ENCODE peak calls at places on chromosomes 2 and 18, in nine cellular contexts. D is body of pancreas, B is lower lobe of right lung, N is OCI-LY7, R is heart left ventricle, O is pancreas, E is mammary epithelial cell, I is HCT116, V is gastrocnemius medialis. P is an unnamed sample. For H3K4me1, the result is how much of the 10 kb centered on the place peaks cover.

GRCh38 chr2:232523682-232524597 is 2.0 kb upstream of the CHRND start:
- DNase-seq in D (no peak), B (no peak), N (peak), R (peak), O (no peak), E (peak), I (no peak), V (peak), P (no peak)

GRCh38 chr18:79395761-79396404 is at the start of gene NFATC1:
- DNase-seq in D (peak), B (peak), N (peak), R (peak), O (peak), E (peak), I (no peak), V (peak), P (no peak)

GRCh38 chr2:65554765-65555561 is 122.6 kb upstream of the SPRED2 start:
- DNase-seq in D (no peak), B (no peak), N (peak), R (no peak), O (no peak), E (peak), I (no peak), V (no peak), P (no peak)

GRCh38 chr2:57296795-57297517 is 749.6 kb upstream of the VRK2 start:
- DNase-seq in D (no peak), B (no peak), N (no peak), R (no peak), O (no peak), E (peak), I (no peak), V (no peak), P (no peak)

GRCh38 chr2:199973703-199974102 is 18.3 kb downstream of the MAIP1 start:
- DNase-seq in D (no peak), B (no peak), N (no peak), R (no peak), O (no peak), E (no peak), I (peak), V (no peak), P (no peak)

GRCh38 chr2:158378926-158379325 is 77.6 kb downstream of the CCDC148 start:
- DNase-seq in D (no peak), B (no peak), N (no peak), R (no peak), O (no peak), E (no peak), I (no peak), V (no peak), P (no peak)

GRCh38 chr2:197852127-197852526 is 47.7 kb downstream of the PLCL1 start:
- DNase-seq in D (no peak), B (no peak), N (no peak), R (no peak), O (no peak), E (no peak), I (no peak), V (peak), P (no peak)

GRCh38 chr2:75787532-75788132 is 76.9 kb upstream of the GCFC2 start:
- DNase-seq in D (no peak), B (no peak), N (peak), R (no peak), O (no peak), E (peak), I (peak), V (no peak), P (no peak)

GRCh38 chr2:220787251-220787650 is 784.9 kb downstream of the EPHA4 start:
- DNase-seq in D (no peak), B (no peak), N (no peak), R (no peak), O (no peak), E (no peak), I (no peak), V (no peak), P (no peak)

GRCh38 chr2:239166201-239166834 is 234.5 kb downstream of the HDAC4 start:
- DNase-seq in D (no peak), B (peak), N (no peak), R (no peak), O (peak), E (no peak), I (no peak), V (no peak), P (no peak)

GRCh38 chr2:231926180-231926741 is at the start of gene NPPC:
- DNase-seq in D (no peak), B (peak), N (no peak), R (peak), O (peak), E (peak), I (no peak), V (no peak), P (no peak)

GRCh38 chr2:61177727-61178549 is 15.9 kb downstream of the C2orf74 start:
- DNase-seq in D (peak), B (peak), N (peak), R (no peak), O (no peak), E (peak), I (no peak), V (peak), P (peak)

GRCh38 chr18:62485684-62486083 is 37.1 kb upstream of the ZCCHC2 start:
- DNase-seq in D (no peak), B (no peak), N (no peak), R (no peak), O (no peak), E (peak), I (peak), V (no peak), P (no peak)

GRCh38 chr2:182883451-182883850 is 17.0 kb upstream of the FRZB start:
- DNase-seq in D (no peak), B (no peak), N (no peak), R (no peak), O (no peak), E (no peak), I (no peak), V (no peak), P (no peak)

GRCh38 chr2:70086838-70087702 is at the start of gene PCBP1:
- DNase-seq in D (peak), B (peak), N (peak), R (peak), O (peak), E (peak), I (peak), V (peak), P (peak)
- H3K4me1 ChIP-seq in D (under half), B (half or more), N (half or more), R (under half), O (under half), E (under half), I (half or more), V (under half), P (under half)

GRCh38 chr2:191846787-191847620 is at the start of gene CAVIN2:
- DNase-seq in D (peak), B (peak), N (no peak), R (peak), O (no peak), E (peak), I (no peak), V (peak), P (no peak)
- TF ChIP-seq CTCF in D (no peak), B (no peak), N (no peak), R (no peak), O (no peak), E (peak), I (no peak), V (no peak), P (no peak)

GRCh38 chr18:48992133-48992532 is 41.4 kb upstream of the SMAD7 start:
- DNase-seq in D (no peak), B (no peak), N (no peak), R (no peak), O (no peak), E (no peak), I (no peak), V (no peak), P (no peak)
- H3K4me1 ChIP-seq in D (under half), B (under half), N (under half), R (under half), O (under half), E (under half), I (half or more), V (under half), P (half or more)

GRCh38 chr2:118088051-118089014 is at the start of gene INSIG2:
- DNase-seq in D (peak), B (peak), N (peak), R (peak), O (peak), E (peak), I (peak), V (peak), P (peak)

GRCh38 chr2:118086024-118086633 is 2.1 kb upstream of the INSIG2 start:
- DNase-seq in D (no peak), B (no peak), N (no peak), R (no peak), O (no peak), E (no peak), I (no peak), V (no peak), P (no peak)

GRCh38 chr2:118090387-118091139 is 2.3 kb downstream of the INSIG2 start:
- DNase-seq in D (no peak), B (no peak), N (no peak), R (no peak), O (no peak), E (no peak), I (no peak), V (no peak), P (no peak)

GRCh38 chr2:118091140-118091478 is 2.8 kb downstream of the INSIG2 start:
- DNase-seq in D (no peak), B (no peak), N (no peak), R (no peak), O (no peak), E (no peak), I (no peak), V (no peak), P (no peak)

GRCh38 chr2:118089015-118089800 is 937 bp downstream of the INSIG2 start:
- DNase-seq in D (peak), B (no peak), N (peak), R (peak), O (peak), E (peak), I (no peak), V (no peak), P (no peak)
- TF ChIP-seq CTCF in D (peak), B (peak), N (no peak), R (no peak), O (no peak), E (peak), I (peak), V (no peak), P (no peak)

GRCh38 chr2:191318729-191319078 is 73.5 kb downstream of the MYO1B start:
- DNase-seq in D (no peak), B (no peak), N (no peak), R (no peak), O (no peak), E (peak), I (peak), V (no peak), P (no peak)
- H3K4me1 ChIP-seq in D (under half), B (under half), N (under half), R (under half), O (under half), E (half or more), I (under half), V (under half), P (under half)